ENCODE peak calls at places on chromosome 18, in seven cellular contexts. W is CD8-positive, alpha-beta T cell; P is heart right ventricle; Y is heart left ventricle; H is GM12865; N is right lobe of liver; X is DND-41. A is an unnamed sample.

GRCh38 chr18:34358923-34359322 is 134.2 kb upstream of the NOL4 start:
- DNase-seq in W (no peak), P (no peak), Y (no peak), H (peak; percentile 88), N (no peak), X (no peak), A (no peak)

GRCh38 chr18:74496508-74497307 is 545 bp downstream of the CNDP2 start:
- DNase-seq in W (peak; percentile 6), P (peak; percentile 67), Y (peak; percentile 82), H (peak; percentile 67), N (peak; percentile 77), X (peak; percentile 40), A (peak; percentile 57)

GRCh38 chr18:74179623-74180199 is 31.4 kb downstream of the TIMM21 start:
- DNase-seq in W (no peak), P (no peak), Y (no peak), H (no peak), N (no peak), X (no peak), A (no peak)

GRCh38 chr18:8496186-8496585 is 113.1 kb upstream of the RAB12 start:
- DNase-seq in W (no peak), P (no peak), Y (no peak), H (no peak), N (no peak), X (no peak), A (no peak)

GRCh38 chr18:79519751-79520472 is 124.2 kb downstream of the NFATC1 start:
- DNase-seq in W (no peak), P (peak; percentile 4), Y (no peak), H (peak; percentile 21), N (no peak), X (no peak), A (peak; percentile 41)

GRCh38 chr18:3836483-3836882 is 386.5 kb downstream of the TGIF1 start:
- DNase-seq in W (no peak), P (no peak), Y (no peak), H (no peak), N (no peak), X (no peak), A (no peak)

GRCh38 chr18:57060814-57061213 is 86.1 kb upstream of the BOD1L2 start:
- DNase-seq in W (no peak), P (no peak), Y (no peak), H (no peak), N (no peak), X (no peak), A (no peak)

GRCh38 chr18:65606551-65607130 is 144.2 kb upstream of the CDH7 start:
- DNase-seq in W (no peak), P (no peak), Y (no peak), H (no peak), N (no peak), X (no peak), A (no peak)

GRCh38 chr18:45619062-45619825 is 4.0 kb downstream of the SLC14A2 start:
- DNase-seq in W (no peak), P (peak; percentile 27), Y (peak; percentile 72), H (no peak), N (no peak), X (no peak), A (peak; percentile 8)

GRCh38 chr18:9619545-9619944 is 5.2 kb upstream of the PPP4R1 start:
- DNase-seq in W (no peak), P (no peak), Y (no peak), H (peak; percentile 24), N (no peak), X (no peak), A (peak; percentile 80)

GRCh38 chr18:11309172-11309571 is 159.8 kb upstream of the PIEZO2 start:
- DNase-seq in W (no peak), P (no peak), Y (no peak), H (peak; percentile 72), N (no peak), X (peak; percentile 19), A (no peak)

GRCh38 chr18:21203096-21203495 is 38.9 kb upstream of the GREB1L start:
- DNase-seq in W (no peak), P (no peak), Y (no peak), H (no peak), N (no peak), X (no peak), A (no peak)

GRCh38 chr18:63099026-63099840 is 220.3 kb downstream of the BCL2 start:
- DNase-seq in W (no peak), P (no peak), Y (no peak), H (no peak), N (no peak), X (peak; percentile 59), A (no peak)

GRCh38 chr18:80109676-80110078 is 615 bp downstream of the ADNP2 start:
- DNase-seq in W (no peak), P (peak; percentile 43), Y (peak; percentile 39), H (peak; percentile 23), N (no peak), X (no peak), A (peak; percentile 56)

GRCh38 chr18:2644535-2644934 is 11.0 kb upstream of the SMCHD1 start:
- DNase-seq in W (no peak), P (no peak), Y (no peak), H (no peak), N (no peak), X (no peak), A (no peak)

GRCh38 chr18:2642771-2643170 is 12.8 kb upstream of the SMCHD1 start:
- DNase-seq in W (no peak), P (no peak), Y (no peak), H (no peak), N (no peak), X (no peak), A (no peak)

DNA sequence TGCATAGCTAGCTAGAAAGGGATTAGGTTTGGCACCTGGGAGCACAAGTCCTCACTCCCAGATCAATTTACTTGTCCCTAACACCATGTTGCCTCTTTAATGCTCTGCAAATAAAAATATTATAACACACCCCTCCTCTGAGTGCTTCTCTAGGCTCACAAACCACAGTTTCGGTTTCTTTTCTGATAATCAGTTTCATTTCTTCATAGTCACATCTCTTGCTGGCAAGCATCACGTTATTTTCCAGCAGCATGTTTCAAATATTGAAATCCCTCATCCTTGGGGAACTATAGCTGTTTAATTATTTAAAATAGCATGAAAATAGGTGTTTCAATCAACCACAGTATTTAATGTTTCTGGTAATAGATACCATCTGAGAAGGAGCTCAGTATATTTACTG is 13.9 kb upstream of the SMCHD1 start:
- DNase-seq in W (no peak), P (no peak), Y (no peak), H (peak; percentile 81), N (no peak), X (peak; percentile 28), A (peak; percentile 61)
- H3K4me3 ChIP-seq in W (peak overlapping the region; percentile 29), P (no peak overlapping the region), Y (peak overlapping the region; percentile 9), H (peak overlapping the region; percentile 17), N (no peak overlapping the region), X (peak overlapping the region; percentile 24), A (peak overlapping the region; percentile 17)

DNA sequence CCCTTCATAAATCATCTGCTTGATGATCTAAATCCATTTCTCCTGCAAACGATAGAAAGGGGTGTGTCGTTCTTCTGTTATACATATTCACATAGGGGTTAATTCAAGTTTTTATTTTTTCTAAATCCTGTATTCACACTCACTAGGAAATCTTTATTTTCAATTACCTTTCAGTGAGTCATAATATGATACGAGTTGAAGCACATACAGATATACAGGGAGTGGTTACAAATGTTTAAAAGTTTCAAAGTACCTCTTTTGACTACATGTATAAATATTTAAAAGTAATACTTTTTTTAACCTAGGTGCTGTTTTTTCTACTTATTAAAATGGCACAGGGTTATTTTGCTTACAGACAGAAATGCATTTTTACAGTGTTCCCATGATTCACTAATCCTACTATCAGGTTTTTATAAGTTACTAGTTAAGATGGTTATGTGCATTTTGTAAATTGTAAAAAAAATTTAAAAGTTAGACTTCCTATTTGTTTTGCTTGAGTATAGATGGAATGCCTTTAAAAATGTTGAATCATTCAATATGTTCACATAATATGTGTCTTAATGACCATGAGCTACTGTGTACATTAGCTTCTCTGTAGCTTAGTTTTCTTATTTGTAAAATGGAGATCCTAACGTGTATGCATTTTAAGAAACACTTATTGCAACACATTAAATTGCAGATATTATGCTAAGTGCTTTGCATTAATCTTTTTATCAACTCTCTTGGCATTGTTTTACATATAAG is 1378.1 kb downstream of the DSC3 start:
- DNase-seq in W (no peak), P (no peak), Y (no peak), H (no peak), N (no peak), X (no peak), A (no peak)
- TF ChIP-seq CTCF in W (no peak), P (no peak), Y (no peak), H (no peak), N (no peak), X (no peak), A (no peak)

GRCh38 chr18:31740180-31740579 is 20.5 kb downstream of the SLC25A52 start:
- DNase-seq in W (no peak), P (no peak), Y (no peak), H (peak; percentile 30), N (no peak), X (no peak), A (no peak)

GRCh38 chr18:31744661-31745060 is 16.0 kb downstream of the SLC25A52 start:
- DNase-seq in W (no peak), P (no peak), Y (no peak), H (no peak), N (no peak), X (no peak), A (no peak)

GRCh38 chr18:31738460-31739407 is 21.9 kb downstream of the SLC25A52 start:
- DNase-seq in W (no peak), P (no peak), Y (no peak), H (no peak), N (peak; percentile 78), X (no peak), A (no peak)

GRCh38 chr18:31739651-31740050 is 21.0 kb downstream of the SLC25A52 start:
- DNase-seq in W (no peak), P (no peak), Y (no peak), H (no peak), N (no peak), X (no peak), A (no peak)

DNA sequence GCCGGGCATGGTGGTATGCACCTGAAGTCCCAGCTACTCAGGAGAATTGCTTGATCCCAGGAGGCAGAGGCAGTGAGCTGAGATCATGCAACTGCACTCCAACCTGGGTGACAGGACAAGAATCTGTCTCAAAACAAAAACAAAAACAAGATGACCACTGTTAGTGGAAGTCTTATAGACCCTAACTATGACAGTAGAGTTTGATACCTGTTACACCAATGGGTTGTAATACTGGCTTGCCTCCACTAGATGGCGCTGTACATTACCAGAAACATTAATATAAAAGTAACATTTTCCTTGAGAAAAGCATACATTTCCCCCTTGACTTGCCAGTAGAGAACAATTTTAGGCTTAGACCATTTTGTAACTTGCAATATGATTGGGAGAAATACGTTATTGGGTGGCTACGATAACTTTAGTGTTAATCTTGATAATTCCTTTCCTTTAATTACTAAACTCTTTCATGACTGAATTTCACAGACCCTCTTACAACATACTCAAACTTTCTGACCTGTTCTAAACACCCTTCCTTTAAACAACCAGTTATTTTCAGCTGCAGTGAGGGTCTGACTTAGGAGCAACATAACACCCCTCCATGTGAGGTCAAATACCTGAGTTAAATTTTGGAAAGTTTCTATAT is 19.5 kb downstream of the SLC25A52 start:
- DNase-seq in W (no peak), P (peak; percentile 20), Y (no peak), H (peak; percentile 59), N (no peak), X (peak; percentile 51), A (peak; percentile 46)
- H3K4me3 ChIP-seq in W (no peak overlapping the region), P (no peak overlapping the region), Y (no peak overlapping the region), H (no peak overlapping the region), N (no peak overlapping the region), X (no peak overlapping the region), A (no peak overlapping the region)

DNA sequence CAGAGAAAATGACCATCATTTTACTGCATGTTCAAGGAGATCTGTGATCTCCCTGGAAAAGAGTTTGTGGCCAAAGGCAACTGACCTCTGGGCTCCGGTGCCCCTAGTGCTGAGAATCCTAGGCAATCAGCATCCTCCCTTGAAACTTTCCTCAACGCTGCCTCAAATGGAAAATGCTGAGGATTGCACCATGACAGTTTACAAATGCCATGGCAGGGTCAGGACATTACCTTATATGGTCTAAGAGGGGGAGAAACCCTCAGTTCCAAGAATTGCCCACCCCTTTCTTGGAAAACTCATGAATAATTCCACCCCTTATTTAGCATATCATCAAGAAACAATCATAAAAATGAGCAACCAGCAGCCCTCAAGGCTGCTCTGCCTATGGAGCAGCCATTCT is 48.3 kb downstream of the ALPK2 start:
- DNase-seq in W (no peak), P (no peak), Y (no peak), H (no peak), N (no peak), X (no peak), A (peak; percentile 85)
- TF ChIP-seq CTCF in W (no peak), P (no peak), Y (no peak), H (no peak), N (no peak), X (no peak), A (no peak)

A was measured in fibroblast of villous mesenchyme.